ENCODE peak calls at places on chromosomes 5 and 9, in four cellular contexts. W is CD8-positive, alpha-beta T cell; N is CD4-positive, alpha-beta T cell; T is fibroblast of lung. E is an unnamed sample.

GRCh38 chr5:102682102-102682647 is 72.9 kb upstream of the PAM start:
- DNase-seq in W (no peak), N (no peak), T (no peak), E (no peak)

GRCh38 chr9:96219615-96220257 is 82.2 kb downstream of the HSD17B3 start:
- DNase-seq in W (no peak), N (peak; percentile 16), T (no peak), E (no peak)

GRCh38 chr5:178642351-178642909 is 15.6 kb upstream of the CLK4 start:
- DNase-seq in W (no peak), N (no peak), T (peak; percentile 68), E (no peak)

GRCh38 chr5:103894882-103895281 is 332.3 kb upstream of the NUDT12 start:
- DNase-seq in W (no peak), N (no peak), T (peak; percentile 4), E (no peak)

GRCh38 chr9:136852664-136853595 is 784 bp downstream of the MAMDC4 start:
- DNase-seq in W (no peak), N (no peak), T (no peak), E (no peak)

GRCh38 chr5:148967783-148968182 is 95.1 kb downstream of the SH3TC2 start:
- DNase-seq in W (no peak), N (no peak), T (no peak), E (no peak)

GRCh38 chr5:150544606-150545219 is 36.8 kb downstream of the NDST1 start:
- DNase-seq in W (peak; percentile 25), N (peak; percentile 43), T (peak; percentile 47), E (no peak)

GRCh38 chr5:111411321-111411720 is 101.0 kb downstream of the STARD4 start:
- DNase-seq in W (no peak), N (no peak), T (no peak), E (no peak)

GRCh38 chr9:84261082-84261746 is 79.3 kb downstream of the SLC28A3 start:
- DNase-seq in W (no peak), N (peak; percentile 39), T (peak; percentile 83), E (no peak)

GRCh38 chr9:125409637-125410521 is 148.3 kb downstream of the GAPVD1 start:
- DNase-seq in W (peak; percentile 16), N (peak; percentile 15), T (no peak), E (no peak)

GRCh38 chr9:121976751-121977150 is 116.4 kb downstream of the TTLL11 start:
- DNase-seq in W (no peak), N (no peak), T (peak; percentile 76), E (no peak)

GRCh38 chr9:109499631-109500120 is 1.6 kb upstream of the PTPN3 start:
- DNase-seq in W (no peak), N (no peak), T (no peak), E (no peak)

GRCh38 chr5:41095324-41096101 is 24.4 kb upstream of the MROH2B start:
- DNase-seq in W (no peak), N (no peak), T (peak; percentile 39), E (no peak)

GRCh38 chr5:14463629-14464028 is 118.0 kb upstream of the OTULINL start:
- DNase-seq in W (no peak), N (no peak), T (no peak), E (no peak)

GRCh38 chr9:10248890-10249289 is 363.9 kb downstream of the PTPRD start:
- DNase-seq in W (no peak), N (no peak), T (no peak), E (no peak)

GRCh38 chr5:40603378-40603777 is 76.3 kb upstream of the PTGER4 start:
- DNase-seq in W (no peak), N (no peak), T (no peak), E (no peak)

GRCh38 chr5:39072915-39073758 is 1.1 kb downstream of the RICTOR start:
- DNase-seq in W (peak; percentile 25), N (peak; percentile 41), T (peak; percentile 50), E (no peak)

GRCh38 chr9:115884846-115885245 is 268.7 kb upstream of the PAPPA start:
- DNase-seq in W (no peak), N (no peak), T (no peak), E (no peak)

GRCh38 chr5:134053840-134054338 is 49.1 kb upstream of the VDAC1 start:
- DNase-seq in W (no peak), N (no peak), T (no peak), E (no peak)

GRCh38 chr9:27537027-27537435 is 7.4 kb upstream of the MOB3B start:
- DNase-seq in W (no peak), N (no peak), T (no peak), E (no peak)

GRCh38 chr5:41925555-41925946 is 470 bp downstream of the FBXO4 start:
- DNase-seq in W (no peak), N (peak; percentile 8), T (peak; percentile 42), E (no peak)

GRCh38 chr5:145718956-145719355 is 116.2 kb downstream of the PRELID2 start:
- DNase-seq in W (no peak), N (no peak), T (peak; percentile 56), E (no peak)

GRCh38 chr5:114782869-114783268 is 386.8 kb downstream of the TRIM36 start:
- DNase-seq in W (no peak), N (no peak), T (no peak), E (no peak)

GRCh38 chr9:137445930-137446431 is 4.8 kb upstream of the ENTPD8 start:
- DNase-seq in W (no peak), N (no peak), T (no peak), E (no peak)

GRCh38 chr9:95570646-95571045 is 53.9 kb upstream of the PTCH1 start:
- DNase-seq in W (no peak), N (no peak), T (no peak), E (no peak)

GRCh38 chr5:115549154-115549553 is 4.6 kb upstream of the FEM1C start:
- DNase-seq in W (no peak), N (no peak), T (peak; percentile 44), E (no peak)

GRCh38 chr5:12669326-12669725 is 765.1 kb upstream of the CTNND2 start:
- DNase-seq in W (no peak), N (no peak), T (no peak), E (no peak)
- H3K27ac ChIP-seq in W (no peak overlapping the region), N (no peak overlapping the region), T (no peak overlapping the region), E (no peak overlapping the region)

GRCh38 chr5:16550316-16550952 is 66.4 kb downstream of the RETREG1 start:
- DNase-seq in W (no peak), N (no peak), T (peak; percentile 53), E (no peak)
- TF ChIP-seq CTCF in W (peak; percentile 51), N (peak; percentile 47), T (peak; percentile 79), E (peak; percentile 12)

DNA sequence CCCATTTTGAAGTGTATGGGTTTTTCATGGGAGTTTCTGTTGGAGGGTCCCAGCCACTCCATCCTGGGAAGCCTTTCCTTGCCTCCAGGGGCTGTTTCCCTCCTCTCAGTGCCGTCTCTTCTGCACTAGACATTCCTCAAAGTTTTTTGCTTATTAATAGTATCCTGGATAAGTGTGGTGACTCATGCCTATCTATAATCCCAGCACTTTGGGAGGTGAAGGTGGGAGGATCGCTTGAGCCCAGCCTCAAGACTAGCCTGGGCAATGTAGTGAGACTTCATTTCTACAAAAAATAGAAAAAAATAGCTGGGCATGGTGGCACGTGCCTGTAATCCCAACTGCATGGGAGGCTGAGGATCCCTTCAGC is 43.1 kb downstream of the RALGPS1 start:
- DNase-seq in W (no peak), N (no peak), T (peak; percentile 17), E (no peak)
- H3K27ac ChIP-seq in W (no peak overlapping the region), N (no peak overlapping the region), T (peak overlapping the region; percentile 26), E (peak overlapping the region; percentile 80)

GRCh38 chr5:6539060-6539459 is 90.4 kb downstream of the UBE2QL1 start:
- DNase-seq in W (no peak), N (no peak), T (no peak), E (no peak)
- TF ChIP-seq CTCF in W (no peak), N (no peak), T (no peak), E (no peak)

DNA sequence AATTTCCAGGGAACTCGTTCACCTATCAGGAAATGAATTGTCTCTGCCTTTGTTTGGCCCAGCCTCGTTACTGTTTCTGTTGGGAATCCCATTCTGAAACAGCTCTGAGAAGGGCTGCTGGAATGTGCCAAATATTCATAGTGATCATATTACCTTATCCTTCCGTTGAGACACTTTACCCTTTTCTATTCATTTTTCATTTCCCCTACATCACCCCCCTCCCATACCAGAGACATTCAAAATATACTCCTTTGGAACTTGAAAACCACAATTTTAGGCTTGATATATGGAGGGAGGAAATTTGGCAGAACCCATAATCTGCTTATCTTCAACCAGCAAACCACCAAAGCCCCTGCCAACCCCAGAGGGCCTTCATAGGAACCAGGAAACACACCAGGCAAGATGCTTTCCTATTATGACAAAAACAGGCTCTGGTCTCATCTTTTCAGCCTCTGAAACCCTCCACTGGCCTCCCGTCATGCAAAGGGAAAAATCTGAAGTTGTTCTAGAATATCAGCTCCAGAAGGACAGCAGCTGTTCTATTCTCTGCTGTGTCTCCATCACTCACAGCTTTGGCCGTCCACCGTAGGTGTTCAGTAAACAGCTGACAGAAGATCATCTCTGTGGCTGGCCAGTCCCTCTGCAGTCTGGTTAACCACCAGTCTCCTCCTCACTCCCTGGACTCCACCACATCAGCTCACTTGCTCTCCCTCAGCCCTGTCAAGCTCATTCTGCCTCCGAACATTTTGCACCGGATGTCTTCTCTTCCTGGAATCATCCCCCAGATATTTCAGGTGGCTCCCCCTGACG is 217.2 kb upstream of the WWC1 start:
- DNase-seq in W (no peak), N (no peak), T (no peak), E (no peak)
- H3K27ac ChIP-seq in W (no peak overlapping the region), N (no peak overlapping the region), T (no peak overlapping the region), E (no peak overlapping the region)

DNA sequence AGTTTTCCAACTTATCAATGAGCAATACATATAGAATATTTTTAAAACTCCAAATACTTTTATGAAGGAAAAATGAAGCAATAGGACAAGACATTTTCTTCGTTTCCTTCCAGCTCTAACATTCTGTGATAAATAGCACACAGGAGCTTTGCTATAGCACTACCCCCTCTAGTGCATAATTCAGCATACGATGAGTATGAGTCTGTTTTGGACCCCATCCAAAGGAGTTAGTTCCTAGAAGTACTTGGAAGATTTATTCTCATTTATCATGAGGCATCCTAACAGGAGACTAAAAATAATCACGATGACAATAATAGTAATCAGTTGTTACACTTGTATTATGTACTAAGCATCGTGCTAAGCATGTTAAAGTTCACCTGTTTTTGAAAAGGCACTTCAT is 1061.3 kb upstream of the DMAC1 start:
- DNase-seq in W (no peak), N (no peak), T (peak; percentile 72), E (no peak)
- TF ChIP-seq CTCF in W (no peak), N (no peak), T (peak; percentile 36), E (no peak)

DNA sequence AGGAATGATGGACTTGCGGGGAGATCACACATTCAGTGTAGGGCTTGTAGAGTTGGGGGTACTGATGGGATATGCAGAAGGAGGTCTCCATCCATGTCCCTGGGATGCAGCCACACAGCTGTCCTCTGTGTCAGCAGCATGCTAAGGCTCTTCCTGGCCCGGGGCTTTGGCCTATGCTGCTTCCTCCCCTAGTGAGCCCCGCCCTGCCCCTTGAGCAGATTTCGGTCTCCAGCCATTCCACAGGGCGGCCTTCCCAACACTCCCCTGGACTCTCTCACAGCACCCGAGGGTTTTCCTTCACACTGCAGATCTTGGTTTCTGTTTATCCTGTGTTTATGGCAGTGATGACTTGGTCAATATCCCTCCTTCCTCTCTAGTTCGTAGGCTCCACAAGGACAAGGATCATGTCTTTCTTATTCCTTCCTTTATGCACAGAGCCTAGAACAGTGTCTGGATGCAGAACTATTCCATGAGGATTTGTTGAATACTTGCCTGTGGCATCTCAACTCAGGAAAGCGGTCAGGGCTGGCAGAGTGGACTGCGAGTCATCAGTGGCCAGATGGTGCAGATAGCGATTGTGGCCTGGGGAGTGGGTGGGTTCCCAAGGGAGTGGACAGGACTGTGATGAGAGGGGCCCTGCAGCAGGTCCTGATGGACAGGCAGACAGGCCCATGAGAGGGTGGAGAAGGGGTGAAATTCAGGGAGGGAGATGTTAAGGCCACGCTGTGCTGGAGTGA is 114.2 kb downstream of the RGS3 start:
- DNase-seq in W (no peak), N (no peak), T (peak; percentile 51), E (no peak)
- H3K27ac ChIP-seq in W (no peak overlapping the region), N (peak overlapping the region; percentile 77), T (peak overlapping the region; percentile 74), E (peak overlapping the region; percentile 86)

E was measured in esophagus squamous epithelium.